ENCODE peak calls at places on chromosomes 4 and X, in six cellular contexts. F is CD8-positive, alpha-beta T cell; T is mesenchymal stem cell; M is left ventricle myocardium inferior; S is right lobe of liver; N is PC-3. B is an unnamed sample. For H3K4me1, the result is how much of the 10 kb centered on the place peaks cover.

GRCh38 chr4:78876568-78877320 is 62.5 kb downstream of the PAQR3 start:
- DNase-seq in S (no peak), F (no peak), M (no peak), T (no peak), N (no peak), B (no peak)

GRCh38 chrX:54509401-54509800 is 13.4 kb upstream of the FGD1 start:
- DNase-seq in N (no peak), F (no peak), M (no peak), S (no peak), T (peak), B (no peak)

GRCh38 chr4:14749910-14750309 is 252.4 kb upstream of the CPEB2 start:
- DNase-seq in N (peak), M (peak), T (peak), F (peak), S (peak), B (no peak)

GRCh38 chr4:175951794-175952193 is 113.8 kb upstream of the WDR17 start:
- DNase-seq in M (no peak), T (no peak), S (no peak), N (peak), F (no peak), B (no peak)

GRCh38 chr4:18934197-18934596 is 912.6 kb upstream of the LCORL start:
- DNase-seq in T (no peak), S (no peak), N (peak), F (no peak), M (no peak), B (peak)

GRCh38 chrX:83508006-83508405 is at the start of gene POU3F4:
- DNase-seq in N (no peak), M (no peak), S (no peak), T (no peak), F (no peak), B (no peak)

GRCh38 chrX:26070882-26071281 is 67.3 kb upstream of the MAGEB18 start:
- DNase-seq in T (no peak), N (no peak), S (no peak), M (no peak), F (no peak), B (no peak)

GRCh38 chrX:29044802-29045201 is 457.6 kb downstream of the IL1RAPL1 start:
- DNase-seq in F (no peak), T (peak), S (no peak), M (no peak), N (peak), B (no peak)

GRCh38 chr4:1211371-1211770 is 37.6 kb downstream of the CTBP1 start:
- DNase-seq in F (no peak), M (peak), N (no peak), S (no peak), T (no peak), B (no peak)

GRCh38 chrX:74250574-74250973 is 53.4 kb upstream of the ZCCHC13 start:
- DNase-seq in M (no peak), T (peak), N (no peak), F (no peak), S (no peak), B (no peak)

GRCh38 chrX:72202792-72203401 is 21.3 kb downstream of the PIN4 start:
- DNase-seq in F (no peak), T (no peak), M (no peak), N (no peak), S (no peak), B (no peak)

GRCh38 chr4:90970021-90970420 is 842.8 kb downstream of the CCSER1 start:
- DNase-seq in S (no peak), T (no peak), N (no peak), M (no peak), F (no peak), B (no peak)

GRCh38 chr4:136917312-136918110 is 614.8 kb downstream of the PCDH18 start:
- DNase-seq in T (no peak), F (no peak), S (no peak), N (no peak), M (no peak), B (peak)

GRCh38 chrX:31546130-31546529 is 474.3 kb upstream of the FTHL17 start:
- DNase-seq in T (peak), M (no peak), N (no peak), S (no peak), F (no peak), B (no peak)

GRCh38 chr4:19711871-19712270 is 539.8 kb upstream of the SLIT2 start:
- DNase-seq in T (peak), F (no peak), N (peak), M (no peak), S (no peak), B (no peak)

GRCh38 chr4:169253087-169253675 is 17.6 kb downstream of the SH3RF1 start:
- DNase-seq in F (no peak), T (no peak), S (no peak), M (no peak), N (no peak), B (peak)

GRCh38 chr4:98601719-98602118 is 56.7 kb downstream of the TSPAN5 start:
- DNase-seq in M (no peak), F (no peak), S (no peak), N (peak), T (no peak), B (no peak)

GRCh38 chr4:21765810-21766407 is 182.7 kb downstream of the KCNIP4 start:
- DNase-seq in F (no peak), M (no peak), N (peak), S (no peak), T (peak), B (peak)

GRCh38 chr4:89899157-89899556 is 4.5 kb downstream of the MMRN1 start:
- DNase-seq in N (no peak), T (no peak), M (no peak), S (no peak), F (no peak), B (no peak)

GRCh38 chrX:46710927-46711623 is 47.8 kb downstream of the SLC9A7 start:
- DNase-seq in S (no peak), F (no peak), M (no peak), N (no peak), T (no peak), B (no peak)

GRCh38 chr4:24896977-24897376 is 15.9 kb downstream of the CCDC149 start:
- DNase-seq in M (no peak), S (no peak), T (no peak), N (no peak), F (no peak), B (peak)

GRCh38 chrX:15349046-15349445 is 13.7 kb upstream of the PIGA start:
- DNase-seq in S (no peak), T (peak), F (peak), N (peak), M (no peak), B (peak)

GRCh38 chrX:123909498-123909897 is 49.6 kb downstream of the XIAP start:
- DNase-seq in M (no peak), N (no peak), S (no peak), T (peak), F (no peak), B (no peak)

GRCh38 chrX:146863566-146863965 is 49.0 kb upstream of the CXorf51A start:
- DNase-seq in T (peak), N (peak), F (no peak), M (no peak), S (no peak), B (no peak)

GRCh38 chr4:153014460-153014859 is 78.3 kb downstream of the FHDC1 start:
- DNase-seq in F (no peak), S (no peak), M (no peak), T (no peak), N (no peak), B (no peak)

GRCh38 chr4:5893013-5893580 is at the start of gene CRMP1:
- DNase-seq in N (no peak), T (no peak), F (no peak), M (no peak), S (no peak), B (no peak)

GRCh38 chrX:30039768-30040167 is 175.6 kb upstream of the MAGEB2 start:
- DNase-seq in N (peak), M (no peak), T (no peak), F (no peak), S (no peak), B (no peak)

GRCh38 chr4:20288846-20289512 is 37.3 kb downstream of the SLIT2 start:
- DNase-seq in F (no peak), M (no peak), S (no peak), N (peak), T (no peak), B (no peak)

GRCh38 chr4:41256131-41256739 is 493 bp upstream of the UCHL1 start:
- DNase-seq in F (no peak), T (peak), M (no peak), N (no peak), S (no peak), B (peak)

GRCh38 chrX:38870386-38870895 is 69.2 kb downstream of the MID1IP1 start:
- DNase-seq in F (no peak), N (peak), S (no peak), M (no peak), T (no peak), B (no peak)

GRCh38 chr4:144611850-144612249 is 34.1 kb upstream of the HHIP start:
- DNase-seq in F (no peak), M (no peak), T (peak), S (no peak), N (peak), B (no peak)

GRCh38 chr4:142845293-142846070 is 619 bp downstream of the INPP4B start:
- DNase-seq in N (peak), S (no peak), F (no peak), M (peak), T (peak), B (peak)

GRCh38 chr4:116599859-116600258 is 485.5 kb downstream of the TRAM1L1 start:
- DNase-seq in M (no peak), S (no peak), T (no peak), N (no peak), F (no peak), B (peak)

GRCh38 chr4:116598980-116599789 is 486.2 kb downstream of the TRAM1L1 start:
- DNase-seq in M (no peak), N (no peak), T (no peak), F (no peak), S (no peak), B (no peak)

GRCh38 chr4:116603096-116603495 is 482.3 kb downstream of the TRAM1L1 start:
- DNase-seq in T (no peak), F (no peak), M (no peak), S (no peak), N (peak), B (no peak)

GRCh38 chr4:116598155-116598979 is 487.0 kb downstream of the TRAM1L1 start:
- DNase-seq in F (no peak), N (no peak), M (no peak), T (no peak), S (no peak), B (no peak)
- H3K4me1 ChIP-seq in F (under half), N (under half), M (under half), T (under half), S (under half), B (under half)

DNA sequence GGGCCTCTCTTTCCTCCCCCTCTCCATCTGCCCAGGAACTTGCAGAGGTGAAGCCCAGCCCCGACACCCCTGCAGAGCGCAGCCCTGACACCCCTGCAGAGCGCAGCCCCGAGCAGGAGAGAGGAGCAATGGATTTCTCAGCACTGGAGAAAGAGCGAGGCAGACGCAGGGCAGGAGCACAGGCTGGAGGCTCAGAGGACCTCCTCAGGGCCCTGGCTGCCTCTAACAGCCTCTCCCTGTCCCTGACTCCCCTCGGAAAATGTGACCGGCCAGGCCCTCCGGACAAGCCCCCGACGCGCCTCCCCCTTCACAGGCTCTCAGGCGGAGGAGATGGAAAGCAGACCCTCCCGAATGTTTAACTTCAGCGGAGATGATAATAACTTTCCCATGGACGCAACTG is 200.8 kb upstream of the BCOR start:
- DNase-seq in N (no peak), T (peak), S (no peak), F (no peak), M (no peak), B (no peak)
- H3K27ac ChIP-seq in N (no peak), T (no peak), S (no peak), F (no peak), M (no peak), B (no peak)

DNA sequence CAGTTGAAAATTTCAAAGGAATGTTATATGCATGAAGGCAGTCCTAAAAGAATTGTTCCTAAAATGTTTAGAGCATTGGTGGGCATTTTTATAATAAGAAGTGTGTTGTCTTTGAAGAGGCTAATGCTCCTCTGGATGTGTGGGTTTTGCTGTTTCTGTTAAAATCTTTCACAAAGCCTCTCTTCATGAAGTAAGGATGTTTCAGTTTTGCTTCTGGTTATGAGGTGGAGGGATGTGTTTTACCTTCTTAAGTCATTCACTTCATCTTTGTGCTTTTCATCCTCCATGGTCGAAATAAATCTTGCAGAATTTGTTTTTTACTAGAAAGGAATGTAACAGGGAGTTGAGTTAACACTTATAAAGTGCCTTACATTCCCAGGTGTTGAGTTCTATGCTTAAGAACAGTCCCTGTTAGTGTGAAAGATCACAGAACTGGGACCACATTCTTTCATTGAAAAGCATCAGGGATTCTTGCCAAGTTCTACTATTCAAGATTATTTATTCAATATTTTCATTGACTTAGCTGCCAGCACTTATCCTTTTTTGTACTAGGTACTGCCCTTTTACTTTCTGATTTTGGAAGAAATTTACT is 21.1 kb downstream of the FHIP1A start:
- DNase-seq in N (peak), T (no peak), F (no peak), S (no peak), M (no peak), B (no peak)
- H3K4me1 ChIP-seq in N (half or more), T (under half), F (under half), S (under half), M (under half), B (under half)

GRCh38 chr4:184805462-184806245 is 20.1 kb downstream of the ACSL1 start:
- DNase-seq in M (peak), N (peak), T (no peak), S (peak), F (no peak), B (no peak)
- H3K27ac ChIP-seq in M (peak), N (peak), T (no peak), S (peak), F (no peak), B (no peak)

GRCh38 chrX:120566817-120567216 is 6.1 kb upstream of the CUL4B start:
- DNase-seq in S (no peak), F (no peak), N (no peak), T (no peak), M (no peak), B (no peak)

GRCh38 chrX:120568609-120569008 is 7.8 kb upstream of the CUL4B start:
- DNase-seq in F (no peak), T (no peak), M (no peak), S (no peak), N (no peak), B (no peak)

GRCh38 chrX:120568047-120568446 is 7.3 kb upstream of the CUL4B start:
- DNase-seq in S (no peak), T (no peak), F (no peak), N (no peak), M (no peak), B (no peak)

GRCh38 chrX:120564925-120565324 is 4.2 kb upstream of the CUL4B start:
- DNase-seq in M (no peak), N (no peak), F (no peak), S (no peak), T (no peak), B (no peak)

GRCh38 chrX:120570201-120570600 is 9.4 kb upstream of the CUL4B start:
- DNase-seq in F (no peak), S (no peak), N (no peak), M (no peak), T (no peak), B (no peak)
- H3K4me1 ChIP-seq in F (under half), S (under half), N (under half), M (under half), T (under half), B (under half)

GRCh38 chr4:185730849-185731608 is 81.0 kb downstream of the SORBS2 start:
- DNase-seq in F (no peak), M (no peak), S (no peak), N (no peak), T (no peak), B (no peak)

GRCh38 chr4:185729300-185729912 is 82.6 kb downstream of the SORBS2 start:
- DNase-seq in F (no peak), S (no peak), T (no peak), M (no peak), N (no peak), B (no peak)

GRCh38 chr4:185726931-185727330 is 85.1 kb downstream of the SORBS2 start:
- DNase-seq in M (no peak), F (no peak), N (no peak), T (no peak), S (peak), B (no peak)

GRCh38 chr4:185728886-185729285 is 83.1 kb downstream of the SORBS2 start:
- DNase-seq in M (no peak), T (no peak), S (no peak), N (no peak), F (no peak), B (no peak)

GRCh38 chr4:185730387-185730786 is 81.6 kb downstream of the SORBS2 start:
- DNase-seq in T (no peak), M (no peak), N (no peak), F (no peak), S (no peak), B (no peak)
- H3K27ac ChIP-seq in T (no peak), M (peak), N (no peak), F (no peak), S (no peak), B (no peak)

GRCh38 chr4:184807797-184808718 is 17.7 kb downstream of the ACSL1 start:
- DNase-seq in N (peak), S (no peak), M (no peak), F (no peak), T (peak), B (peak)
- H3K4me1 ChIP-seq in N (half or more), S (under half), M (half or more), F (under half), T (under half), B (under half)

DNA sequence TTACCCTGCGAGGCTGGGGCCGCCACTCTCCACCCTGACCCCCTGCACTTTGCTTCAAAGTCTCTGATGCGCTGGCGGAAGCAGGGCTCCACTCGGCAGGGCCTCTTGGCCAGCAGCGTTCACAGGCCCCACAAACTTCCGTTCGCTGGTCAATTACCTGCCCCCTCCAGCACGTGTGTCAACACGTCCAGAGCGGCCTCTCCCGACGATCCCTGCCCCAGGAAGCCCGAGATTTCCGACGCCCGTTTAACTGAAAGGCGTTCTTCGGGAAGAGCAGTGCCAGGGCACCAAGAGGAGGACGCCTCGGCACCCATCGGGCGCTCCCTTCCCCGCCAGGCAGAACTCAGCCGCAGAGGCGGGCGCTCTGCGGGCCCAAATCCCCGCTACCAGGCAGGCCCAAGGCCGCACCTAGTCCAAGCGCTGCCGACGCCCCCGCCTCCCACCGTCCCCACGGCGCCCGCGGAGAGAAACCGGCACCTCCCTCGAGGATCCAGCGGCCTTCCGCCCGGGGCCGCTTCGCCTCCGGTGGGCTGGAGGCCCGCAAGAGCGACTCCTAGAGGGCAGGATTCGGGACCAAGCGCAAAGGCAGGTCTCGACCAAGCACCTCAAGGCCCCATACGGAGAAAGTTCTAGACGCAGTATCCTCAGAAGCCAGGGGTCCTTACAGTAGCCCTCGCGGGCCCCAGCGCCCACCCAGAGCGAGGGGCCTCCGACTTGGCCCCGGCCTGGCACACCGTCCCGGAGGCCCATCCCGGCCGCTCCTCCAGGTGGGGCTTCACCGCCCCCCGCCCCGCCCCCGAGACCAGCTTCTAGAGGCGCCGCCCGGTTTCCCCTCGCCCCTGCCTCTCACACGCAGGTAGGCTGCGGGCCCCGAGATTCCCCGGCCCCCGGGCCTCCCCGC is 586 bp downstream of the BCAP31 start:
- DNase-seq in M (no peak), F (peak), S (peak), N (peak), T (peak), B (peak)
- H3K27ac ChIP-seq in M (peak), F (peak), S (peak), N (peak), T (peak), B (peak)

GRCh38 chr4:2480649-2481048 is 11.7 kb downstream of the RNF4 start:
- DNase-seq in F (no peak), N (no peak), S (no peak), T (no peak), M (no peak), B (no peak)
- H3K4me1 ChIP-seq in F (half or more), N (under half), S (under half), T (under half), M (half or more), B (under half)

GRCh38 chr4:36233567-36234266 is 10.6 kb downstream of the ARAP2 start:
- DNase-seq in N (no peak), S (no peak), M (no peak), T (no peak), F (no peak), B (no peak)

GRCh38 chr4:36230523-36230922 is 13.8 kb downstream of the ARAP2 start:
- DNase-seq in M (no peak), T (no peak), F (no peak), S (no peak), N (peak), B (no peak)

GRCh38 chr4:36237366-36238353 is 6.7 kb downstream of the ARAP2 start:
- DNase-seq in M (no peak), F (no peak), T (no peak), N (no peak), S (no peak), B (no peak)

GRCh38 chr4:36236159-36236558 is 8.2 kb downstream of the ARAP2 start:
- DNase-seq in N (no peak), F (no peak), T (no peak), M (no peak), S (no peak), B (no peak)

DNA sequence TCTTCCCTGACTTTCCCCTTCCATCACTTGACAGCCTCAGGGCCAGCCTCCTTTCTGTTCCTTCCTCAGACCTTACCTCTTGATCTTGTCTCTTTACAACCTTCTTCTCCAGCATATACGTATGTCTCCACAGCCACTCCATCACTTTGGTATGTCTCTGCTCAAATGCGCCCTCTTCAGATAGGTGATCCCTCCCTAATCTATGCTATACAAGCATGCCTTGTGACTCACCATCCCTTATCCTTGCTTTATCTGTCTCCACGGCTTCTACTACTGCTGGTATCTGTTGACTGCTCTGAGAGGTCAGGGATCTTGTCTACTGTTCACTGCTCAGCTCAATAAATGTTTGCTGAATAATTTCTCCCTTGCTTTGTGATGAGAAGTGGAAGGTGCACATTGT is 9.0 kb downstream of the ARAP2 start:
- DNase-seq in F (no peak), T (no peak), M (no peak), S (no peak), N (peak), B (no peak)
- H3K27ac ChIP-seq in F (no peak), T (no peak), M (no peak), S (no peak), N (no peak), B (no peak)

B was measured in SJCRH30.